ENCODE peak calls at places on chromosomes 2 and 18, in seven cellular contexts. One of them, this sample, is unnamed.

GRCh38 chr2:60515751-60516226 is 37.7 kb downstream of the BCL11A start:
- DNase-seq in ovary: no peak
- DNase-seq in neural crest cell: no peak
- DNase-seq in kidney epithelial cell: peak
- DNase-seq in HFFc6: peak
- DNase-seq in adrenal gland: no peak
- DNase-seq in BE2C: no peak
- DNase-seq in this sample: no peak

GRCh38 chr18:54240629-54241107 is 16.2 kb upstream of the MBD2 start:
- DNase-seq in BE2C: no peak
- DNase-seq in HFFc6: no peak
- DNase-seq in neural crest cell: no peak
- DNase-seq in ovary: no peak
- DNase-seq in kidney epithelial cell: no peak
- DNase-seq in adrenal gland: peak
- DNase-seq in this sample: no peak

GRCh38 chr2:152715854-152716428 is 1.3 kb downstream of the PRPF40A start:
- DNase-seq in ovary: no peak
- DNase-seq in BE2C: peak
- DNase-seq in HFFc6: peak
- DNase-seq in kidney epithelial cell: no peak
- DNase-seq in neural crest cell: peak
- DNase-seq in adrenal gland: no peak
- DNase-seq in this sample: no peak

GRCh38 chr2:207775471-207775870 is 5.8 kb upstream of the FZD5 start:
- DNase-seq in ovary: no peak
- DNase-seq in neural crest cell: no peak
- DNase-seq in BE2C: no peak
- DNase-seq in adrenal gland: no peak
- DNase-seq in HFFc6: no peak
- DNase-seq in kidney epithelial cell: no peak
- DNase-seq in this sample: no peak

GRCh38 chr2:237662671-237663093 is 35.3 kb downstream of the LRRFIP1 start:
- DNase-seq in BE2C: peak
- DNase-seq in neural crest cell: peak
- DNase-seq in HFFc6: no peak
- DNase-seq in adrenal gland: peak
- DNase-seq in kidney epithelial cell: peak
- DNase-seq in ovary: peak
- DNase-seq in this sample: peak

GRCh38 chr18:76932026-76932819 is 109.9 kb downstream of the ZNF236 start:
- DNase-seq in ovary: no peak
- DNase-seq in kidney epithelial cell: no peak
- DNase-seq in neural crest cell: no peak
- DNase-seq in adrenal gland: no peak
- DNase-seq in BE2C: no peak
- DNase-seq in HFFc6: no peak
- DNase-seq in this sample: no peak

GRCh38 chr18:23484783-23485182 is 18.5 kb upstream of the RMC1 start:
- DNase-seq in BE2C: no peak
- DNase-seq in HFFc6: no peak
- DNase-seq in kidney epithelial cell: no peak
- DNase-seq in ovary: no peak
- DNase-seq in neural crest cell: no peak
- DNase-seq in adrenal gland: no peak
- DNase-seq in this sample: no peak

GRCh38 chr2:43224571-43225092 is 1.8 kb downstream of the ZFP36L2 start:
- DNase-seq in HFFc6: no peak
- DNase-seq in kidney epithelial cell: no peak
- DNase-seq in ovary: peak
- DNase-seq in neural crest cell: peak
- DNase-seq in BE2C: peak
- DNase-seq in adrenal gland: no peak
- DNase-seq in this sample: no peak

GRCh38 chr2:63661076-63661475 is 72.3 kb downstream of the MDH1 start:
- DNase-seq in HFFc6: peak
- DNase-seq in ovary: no peak
- DNase-seq in neural crest cell: no peak
- DNase-seq in BE2C: no peak
- DNase-seq in kidney epithelial cell: peak
- DNase-seq in adrenal gland: no peak
- DNase-seq in this sample: no peak

GRCh38 chr2:198054299-198054698 is 249.9 kb downstream of the PLCL1 start:
- DNase-seq in neural crest cell: no peak
- DNase-seq in HFFc6: peak
- DNase-seq in BE2C: peak
- DNase-seq in ovary: no peak
- DNase-seq in kidney epithelial cell: no peak
- DNase-seq in adrenal gland: peak
- DNase-seq in this sample: no peak

GRCh38 chr2:216575465-216575864 is 57.8 kb upstream of the IGFBP2 start:
- DNase-seq in ovary: no peak
- DNase-seq in kidney epithelial cell: no peak
- DNase-seq in adrenal gland: no peak
- DNase-seq in BE2C: no peak
- DNase-seq in neural crest cell: no peak
- DNase-seq in HFFc6: no peak
- DNase-seq in this sample: no peak

GRCh38 chr18:135045-135444 is 23.3 kb upstream of the USP14 start:
- DNase-seq in BE2C: no peak
- DNase-seq in kidney epithelial cell: no peak
- DNase-seq in neural crest cell: no peak
- DNase-seq in HFFc6: no peak
- DNase-seq in ovary: no peak
- DNase-seq in adrenal gland: no peak
- DNase-seq in this sample: no peak
- TF ChIP-seq CTCF in BE2C: no peak
- TF ChIP-seq CTCF in kidney epithelial cell: no peak
- TF ChIP-seq CTCF in neural crest cell: no peak
- TF ChIP-seq CTCF in HFFc6: no peak
- TF ChIP-seq CTCF in ovary: no peak
- TF ChIP-seq CTCF in adrenal gland: no peak
- TF ChIP-seq CTCF in this sample: no peak

GRCh38 chr2:102841107-102841840 is 79.4 kb downstream of the TMEM182 start:
- DNase-seq in ovary: no peak
- DNase-seq in BE2C: peak
- DNase-seq in kidney epithelial cell: peak
- DNase-seq in HFFc6: peak
- DNase-seq in adrenal gland: peak
- DNase-seq in neural crest cell: peak
- DNase-seq in this sample: peak
- TF ChIP-seq CTCF in ovary: no peak
- TF ChIP-seq CTCF in BE2C: peak
- TF ChIP-seq CTCF in kidney epithelial cell: peak
- TF ChIP-seq CTCF in HFFc6: peak
- TF ChIP-seq CTCF in adrenal gland: no peak
- TF ChIP-seq CTCF in neural crest cell: peak
- TF ChIP-seq CTCF in this sample: peak

GRCh38 chr2:108589786-108590185 is 55.5 kb downstream of the LIMS1 start:
- DNase-seq in HFFc6: no peak
- DNase-seq in adrenal gland: no peak
- DNase-seq in ovary: no peak
- DNase-seq in kidney epithelial cell: no peak
- DNase-seq in neural crest cell: no peak
- DNase-seq in BE2C: no peak
- DNase-seq in this sample: no peak

GRCh38 chr2:108594132-108594981 is 60.1 kb downstream of the LIMS1 start:
- DNase-seq in HFFc6: peak
- DNase-seq in adrenal gland: no peak
- DNase-seq in kidney epithelial cell: peak
- DNase-seq in neural crest cell: no peak
- DNase-seq in BE2C: no peak
- DNase-seq in ovary: no peak
- DNase-seq in this sample: no peak

GRCh38 chr2:108591163-108591562 is 56.9 kb downstream of the LIMS1 start:
- DNase-seq in neural crest cell: no peak
- DNase-seq in BE2C: no peak
- DNase-seq in kidney epithelial cell: no peak
- DNase-seq in ovary: no peak
- DNase-seq in adrenal gland: no peak
- DNase-seq in HFFc6: no peak
- DNase-seq in this sample: no peak

GRCh38 chr2:108594982-108595464 is 60.8 kb downstream of the LIMS1 start:
- DNase-seq in HFFc6: peak
- DNase-seq in BE2C: no peak
- DNase-seq in kidney epithelial cell: peak
- DNase-seq in adrenal gland: no peak
- DNase-seq in ovary: no peak
- DNase-seq in neural crest cell: no peak
- DNase-seq in this sample: no peak

GRCh38 chr2:108593547-108594098 is 59.4 kb downstream of the LIMS1 start:
- DNase-seq in kidney epithelial cell: peak
- DNase-seq in adrenal gland: no peak
- DNase-seq in HFFc6: peak
- DNase-seq in ovary: no peak
- DNase-seq in BE2C: no peak
- DNase-seq in neural crest cell: no peak
- DNase-seq in this sample: no peak
- TF ChIP-seq CTCF in kidney epithelial cell: no peak
- TF ChIP-seq CTCF in adrenal gland: peak
- TF ChIP-seq CTCF in HFFc6: peak
- TF ChIP-seq CTCF in ovary: no peak
- TF ChIP-seq CTCF in BE2C: no peak
- TF ChIP-seq CTCF in neural crest cell: no peak
- TF ChIP-seq CTCF in this sample: no peak

DNA sequence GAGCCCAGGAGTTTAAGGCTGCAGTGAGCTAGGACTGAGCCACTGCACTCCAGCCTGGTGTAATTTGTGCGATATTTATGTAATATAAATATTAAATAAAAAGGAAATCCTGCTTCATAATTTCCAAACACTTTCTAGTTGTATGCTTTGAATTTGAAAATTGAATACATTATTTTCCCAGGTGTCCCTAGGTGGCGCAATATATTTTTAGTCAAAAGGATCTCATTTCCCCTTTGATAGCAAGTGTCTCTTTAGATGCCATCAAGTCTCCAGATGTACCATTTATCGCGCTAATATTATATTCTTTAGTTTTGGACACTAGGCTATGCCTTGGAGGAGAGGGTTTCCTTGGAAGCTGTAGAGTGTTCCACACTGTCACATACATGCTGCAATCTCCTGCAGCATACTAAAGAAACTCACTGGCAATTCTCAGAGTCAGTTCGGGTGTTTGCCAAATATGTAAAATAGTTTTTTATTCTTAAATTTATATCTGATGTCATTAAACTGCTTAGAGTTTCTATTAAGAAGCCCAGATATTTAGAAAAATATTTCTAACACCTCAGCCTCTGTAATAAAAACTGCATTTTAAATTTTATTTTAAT is 5.6 kb upstream of the WDR7 start:
- DNase-seq in HFFc6: no peak
- DNase-seq in adrenal gland: no peak
- DNase-seq in ovary: no peak
- DNase-seq in neural crest cell: no peak
- DNase-seq in BE2C: no peak
- DNase-seq in kidney epithelial cell: no peak
- DNase-seq in this sample: no peak
- TF ChIP-seq CTCF in HFFc6: peak
- TF ChIP-seq CTCF in adrenal gland: peak
- TF ChIP-seq CTCF in ovary: no peak
- TF ChIP-seq CTCF in neural crest cell: peak
- TF ChIP-seq CTCF in BE2C: peak
- TF ChIP-seq CTCF in kidney epithelial cell: peak
- TF ChIP-seq CTCF in this sample: peak

DNA sequence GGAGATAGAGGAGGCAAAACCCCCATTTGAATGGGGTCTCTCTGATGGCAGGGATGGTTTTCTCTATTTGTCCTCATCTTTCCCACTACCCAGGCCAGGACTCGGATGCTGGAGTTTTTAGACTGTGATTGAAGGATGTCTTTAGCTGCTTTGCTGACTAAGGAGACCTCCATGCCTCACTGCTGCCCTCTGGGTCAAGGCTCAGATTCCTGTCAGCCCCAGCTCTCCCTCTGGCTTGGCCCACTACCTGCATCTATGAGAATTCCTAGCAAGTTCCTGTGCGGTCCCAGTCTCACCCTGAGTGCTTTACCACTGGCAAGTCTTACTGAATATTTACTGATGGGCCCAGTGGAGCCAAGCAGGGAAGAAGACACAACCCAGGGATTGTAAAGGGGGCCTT is 184.0 kb downstream of the CELF4 start:
- DNase-seq in ovary: no peak
- DNase-seq in adrenal gland: no peak
- DNase-seq in kidney epithelial cell: no peak
- DNase-seq in neural crest cell: no peak
- DNase-seq in HFFc6: no peak
- DNase-seq in BE2C: no peak
- DNase-seq in this sample: no peak
- TF ChIP-seq CTCF in ovary: no peak
- TF ChIP-seq CTCF in adrenal gland: no peak
- TF ChIP-seq CTCF in kidney epithelial cell: no peak
- TF ChIP-seq CTCF in neural crest cell: no peak
- TF ChIP-seq CTCF in HFFc6: no peak
- TF ChIP-seq CTCF in BE2C: no peak
- TF ChIP-seq CTCF in this sample: no peak

GRCh38 chr2:241649927-241650326 is 12.4 kb downstream of the ATG4B start:
- DNase-seq in adrenal gland: no peak
- DNase-seq in kidney epithelial cell: no peak
- DNase-seq in neural crest cell: no peak
- DNase-seq in BE2C: no peak
- DNase-seq in HFFc6: no peak
- DNase-seq in ovary: no peak
- DNase-seq in this sample: no peak
- TF ChIP-seq CTCF in adrenal gland: no peak
- TF ChIP-seq CTCF in kidney epithelial cell: no peak
- TF ChIP-seq CTCF in neural crest cell: no peak
- TF ChIP-seq CTCF in BE2C: no peak
- TF ChIP-seq CTCF in HFFc6: no peak
- TF ChIP-seq CTCF in ovary: no peak
- TF ChIP-seq CTCF in this sample: no peak

GRCh38 chr2:119647440-119648169 is 31.4 kb upstream of the TMEM177 start:
- DNase-seq in BE2C: no peak
- DNase-seq in neural crest cell: no peak
- DNase-seq in ovary: no peak
- DNase-seq in HFFc6: no peak
- DNase-seq in adrenal gland: no peak
- DNase-seq in kidney epithelial cell: no peak
- DNase-seq in this sample: no peak
- TF ChIP-seq CTCF in BE2C: no peak
- TF ChIP-seq CTCF in neural crest cell: no peak
- TF ChIP-seq CTCF in ovary: no peak
- TF ChIP-seq CTCF in HFFc6: no peak
- TF ChIP-seq CTCF in adrenal gland: no peak
- TF ChIP-seq CTCF in kidney epithelial cell: no peak
- TF ChIP-seq CTCF in this sample: no peak

GRCh38 chr2:214193943-214194342 is 216.9 kb upstream of the VWC2L start:
- DNase-seq in ovary: no peak
- DNase-seq in neural crest cell: no peak
- DNase-seq in BE2C: no peak
- DNase-seq in kidney epithelial cell: peak
- DNase-seq in HFFc6: peak
- DNase-seq in adrenal gland: no peak
- DNase-seq in this sample: no peak
- TF ChIP-seq CTCF in ovary: no peak
- TF ChIP-seq CTCF in neural crest cell: peak
- TF ChIP-seq CTCF in BE2C: no peak
- TF ChIP-seq CTCF in kidney epithelial cell: no peak
- TF ChIP-seq CTCF in HFFc6: peak
- TF ChIP-seq CTCF in adrenal gland: no peak
- TF ChIP-seq CTCF in this sample: no peak

This sample was measured in mesothelial cell of epicardium.